ENCODE peak calls at places on chromosomes 2 and 18, in four cellular contexts. O is HepG2, V is K562, Z is GM12878. K is an unnamed sample.

GRCh38 chr2:73075477-73076373 is 4.2 kb upstream of the SFXN5 start:
- DNase-seq in Z (no peak), O (no peak), V (no peak), K (no peak)

GRCh38 chr2:223169830-223170605 is 118.0 kb downstream of the KCNE4 start:
- DNase-seq in O (no peak), Z (peak; percentile 66), V (no peak), K (no peak)

GRCh38 chr2:170229125-170229524 is 51.2 kb downstream of the MYO3B start:
- DNase-seq in O (peak; percentile 11), Z (no peak), V (no peak), K (no peak)

GRCh38 chr18:5574843-5575242 is 31.0 kb upstream of the EPB41L3 start:
- DNase-seq in O (no peak), Z (no peak), V (no peak), K (no peak)

GRCh38 chr2:241721852-241722251 is 12.6 kb upstream of the D2HGDH start:
- DNase-seq in Z (no peak), O (no peak), V (no peak), K (no peak)

GRCh38 chr2:74514368-74515270 is at the start of gene TLX2:
- DNase-seq in V (no peak), Z (no peak), O (no peak), K (peak; percentile 51)

GRCh38 chr2:33111002-33111446 is 164.3 kb downstream of the LTBP1 start:
- DNase-seq in O (no peak), Z (no peak), V (no peak), K (no peak)

GRCh38 chr2:226743911-226744310 is 55.7 kb downstream of the IRS1 start:
- DNase-seq in V (no peak), Z (no peak), O (no peak), K (no peak)

GRCh38 chr2:238415036-238415764 is 11.5 kb upstream of the ASB1 start:
- DNase-seq in O (no peak), V (no peak), Z (no peak), K (no peak)

GRCh38 chr2:197677056-197677455 is 1.7 kb upstream of the RFTN2 start:
- DNase-seq in Z (no peak), V (no peak), O (no peak), K (no peak)

GRCh38 chr18:22082408-22082807 is 87.0 kb upstream of the GATA6 start:
- DNase-seq in V (no peak), O (no peak), Z (no peak), K (no peak)

GRCh38 chr2:217956895-217957457 is 45.8 kb downstream of the TNS1 start:
- DNase-seq in O (no peak), V (no peak), Z (no peak), K (no peak)

GRCh38 chr2:125615438-125615837 is 1040.5 kb upstream of the GYPC start:
- DNase-seq in Z (no peak), O (no peak), V (no peak), K (no peak)

GRCh38 chr2:53473236-53473635 is 294.4 kb upstream of the CHAC2 start:
- DNase-seq in O (peak; percentile 13), V (no peak), Z (no peak), K (peak; percentile 31)

GRCh38 chr2:54332386-54332785 is 76.4 kb upstream of the TSPYL6 start:
- DNase-seq in V (no peak), Z (no peak), O (no peak), K (no peak)

GRCh38 chr2:212811036-212811805 is 272.6 kb upstream of the ERBB4 start:
- DNase-seq in Z (no peak), O (no peak), V (no peak), K (no peak)

DNA sequence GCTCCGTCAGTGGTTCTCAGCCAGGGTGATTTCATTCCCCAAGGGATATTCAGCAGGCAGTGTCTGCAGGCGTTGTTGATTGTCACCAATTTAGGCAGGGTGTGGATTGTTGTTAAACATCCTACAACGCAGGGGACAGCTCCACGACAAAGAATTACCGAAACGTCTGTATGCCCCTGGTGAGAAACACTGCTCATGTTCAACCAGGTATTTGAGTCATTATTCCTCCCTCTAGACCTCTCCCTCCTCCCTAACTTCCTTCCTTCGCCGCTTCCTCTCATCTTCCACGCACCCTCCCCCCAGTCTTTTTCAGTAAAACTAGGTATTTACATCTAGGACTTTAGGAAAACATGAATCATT is 50.8 kb downstream of the NCK2 start:
- DNase-seq in V (no peak), O (no peak), Z (no peak), K (no peak)
- TF ChIP-seq JUNB in V (no peak), O (no peak), Z (no peak), K (no peak)

DNA sequence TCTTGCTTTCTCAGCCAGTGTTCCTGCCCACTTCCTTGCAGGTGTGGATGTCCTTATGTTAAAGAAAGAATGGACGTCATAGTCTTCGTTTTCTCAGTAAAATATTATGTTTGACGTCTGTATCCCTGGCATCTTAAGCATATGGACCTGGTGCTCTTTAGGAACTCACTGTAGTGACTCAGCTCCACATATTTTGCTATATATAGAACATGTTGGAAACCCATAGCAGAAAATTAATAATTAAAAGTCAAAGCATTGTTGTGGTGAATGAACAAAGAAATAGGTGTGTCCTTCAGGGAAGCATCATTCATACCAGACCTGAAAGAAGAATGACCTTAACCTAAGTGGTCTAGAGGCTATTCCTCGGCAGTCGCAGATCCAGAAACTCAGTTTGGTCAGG is 196.1 kb downstream of the MCFD2 start:
- DNase-seq in Z (no peak), O (no peak), V (no peak), K (peak; percentile 83)
- TF ChIP-seq USF2 in Z (no peak), O (no peak), V (no peak), K (no peak)

GRCh38 chr2:118716102-118716501 is 131.3 kb downstream of the EN1 start:
- DNase-seq in V (no peak), Z (no peak), O (no peak), K (no peak)
- TF ChIP-seq JUNB in V (no peak), Z (no peak), O (no peak), K (no peak)

DNA sequence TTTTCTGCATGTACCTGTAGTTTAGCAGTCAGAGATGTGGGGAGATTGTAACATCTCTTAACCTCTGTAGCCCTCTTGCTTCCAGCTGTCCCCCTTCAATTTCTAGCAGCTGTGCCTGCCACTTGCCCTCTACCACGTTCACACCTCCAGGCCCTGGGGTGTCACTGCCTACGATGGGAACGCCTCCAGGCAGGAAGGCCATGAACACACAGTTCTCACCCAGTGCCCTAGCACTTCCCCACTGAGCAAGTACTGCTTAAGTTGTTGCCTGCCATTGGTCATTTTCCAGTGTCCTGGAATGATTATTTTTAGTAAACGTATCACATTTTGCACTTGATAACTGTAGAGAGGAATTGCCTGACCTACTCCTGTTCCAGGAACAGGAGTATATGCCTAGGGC is 77.1 kb upstream of the B3GNT7 start:
- DNase-seq in O (no peak), V (no peak), Z (no peak), K (no peak)
- TF ChIP-seq USF2 in O (no peak), V (no peak), Z (no peak), K (no peak)

DNA sequence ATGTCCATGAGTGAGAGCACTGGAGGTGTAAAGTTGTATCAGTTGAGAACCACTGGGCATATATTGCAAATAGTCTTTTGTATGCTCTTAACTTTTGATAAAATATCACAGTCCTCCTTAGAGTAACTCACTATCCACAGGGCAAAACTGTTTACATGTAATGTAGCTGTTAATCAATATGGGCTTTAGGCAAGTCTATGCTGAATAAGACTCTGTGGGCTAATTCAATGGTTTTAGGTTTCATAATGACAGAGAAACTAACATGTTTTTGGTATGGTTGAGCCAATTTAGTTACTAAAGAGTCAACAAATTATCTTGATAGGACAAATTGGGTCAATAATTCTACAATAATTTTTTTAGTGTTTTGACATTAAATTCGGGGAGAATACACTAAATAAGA is 1134.9 kb upstream of the FAM98A start:
- DNase-seq in O (no peak), V (no peak), Z (no peak), K (no peak)
- TF ChIP-seq JUNB in O (no peak), V (no peak), Z (no peak), K (no peak)

GRCh38 chr2:162382283-162382682 is 38.4 kb downstream of the GCA start:
- DNase-seq in V (no peak), Z (no peak), O (no peak), K (no peak)
- TF ChIP-seq USF2 in V (no peak), Z (no peak), O (no peak), K (no peak)

GRCh38 chr18:27871731-27872130 is 305.2 kb downstream of the CDH2 start:
- DNase-seq in V (no peak), Z (no peak), O (no peak), K (no peak)
- TF ChIP-seq JUNB in V (no peak), Z (no peak), O (no peak), K (no peak)

K was measured in A549.